ENCODE peak calls at places on chromosome 20, in eight cellular contexts. F, J, C, S, W, B, P and H are unnamed samples.

GRCh38 chr20:36745234-36745926 is 510 bp downstream of the NDRG3 start:
- DNase-seq in F (no peak), J (peak; percentile 6), C (no peak), S (peak; percentile 69), W (peak; percentile 4), B (peak; percentile 48), P (no peak), H (peak; percentile 47)

GRCh38 chr20:13900506-13900905 is 89.9 kb downstream of the SEL1L2 start:
- DNase-seq in F (no peak), J (no peak), C (no peak), S (no peak), W (no peak), B (no peak), P (no peak), H (no peak)

GRCh38 chr20:63395723-63396122 is 34.6 kb upstream of the CHRNA4 start:
- DNase-seq in F (no peak), J (no peak), C (no peak), S (no peak), W (no peak), B (no peak), P (no peak), H (no peak)

GRCh38 chr20:48339986-48340884 is 487.6 kb downstream of the PREX1 start:
- DNase-seq in F (no peak), J (no peak), C (no peak), S (no peak), W (no peak), B (no peak), P (no peak), H (no peak)

GRCh38 chr20:61985096-61985495 is 80.6 kb downstream of the TAF4 start:
- DNase-seq in F (no peak), J (no peak), C (no peak), S (no peak), W (no peak), B (no peak), P (no peak), H (no peak)

GRCh38 chr20:48530957-48531356 is 296.8 kb downstream of the PREX1 start:
- DNase-seq in F (no peak), J (no peak), C (no peak), S (no peak), W (no peak), B (no peak), P (no peak), H (no peak)

GRCh38 chr20:62623488-62624324 is 18.6 kb upstream of the SLCO4A1 start:
- DNase-seq in F (peak; percentile 96), J (peak; percentile 56), C (peak; percentile 65), S (peak; percentile 95), W (peak; percentile 73), B (no peak), P (peak; percentile 60), H (peak; percentile 92)

GRCh38 chr20:32538526-32538918 is 46.6 kb downstream of the NOL4L start:
- DNase-seq in F (peak; percentile 56), J (no peak), C (no peak), S (no peak), W (no peak), B (no peak), P (peak; percentile 53), H (no peak)

GRCh38 chr20:36565520-36565919 is 7.9 kb upstream of the TGIF2 start:
- DNase-seq in F (no peak), J (no peak), C (no peak), S (no peak), W (no peak), B (no peak), P (no peak), H (no peak)

GRCh38 chr20:50320910-50321796 is 130.5 kb downstream of the CEBPB start:
- DNase-seq in F (no peak), J (no peak), C (peak; percentile 39), S (no peak), W (peak; percentile 88), B (no peak), P (no peak), H (no peak)